ENCODE peak calls at places on chromosomes 4 and X, in four cellular contexts. Q is lower leg skin, N is fibroblast of the aortic adventitia, V is cardiac fibroblast. T is an unnamed sample.

GRCh38 chr4:186789671-186790070 is 66.0 kb upstream of the FAT1 start:
- DNase-seq in Q (no peak), V (no peak), N (no peak), T (no peak)

GRCh38 chr4:12691168-12691567 is 793.0 kb downstream of the RAB28 start:
- DNase-seq in Q (no peak), V (no peak), N (no peak), T (no peak)

GRCh38 chr4:59369228-59369627 is 1830.9 kb upstream of the ADGRL3 start:
- DNase-seq in V (no peak), Q (no peak), N (no peak), T (no peak)

GRCh38 chr4:2794707-2795557 is 2.0 kb downstream of the SH3BP2 start:
- DNase-seq in Q (peak), N (peak), V (peak), T (peak)

GRCh38 chr4:47532658-47533057 is 47.6 kb downstream of the ATP10D start:
- DNase-seq in Q (no peak), N (no peak), V (no peak), T (no peak)

GRCh38 chr4:66606908-66607307 is 936.6 kb upstream of the EPHA5 start:
- DNase-seq in Q (no peak), V (no peak), N (no peak), T (no peak)

GRCh38 chr4:32037391-32037790 is 1317.2 kb downstream of the PCDH7 start:
- DNase-seq in N (no peak), Q (no peak), V (no peak), T (no peak)

GRCh38 chr4:152072001-152072485 is 311.2 kb upstream of the GATB start:
- DNase-seq in V (no peak), Q (no peak), N (no peak), T (no peak)

GRCh38 chr4:152693875-152694274 is 14.1 kb upstream of the TMEM154 start:
- DNase-seq in Q (no peak), N (no peak), V (no peak), T (no peak)

GRCh38 chr4:42513748-42514490 is 116.6 kb downstream of the SHISA3 start:
- DNase-seq in N (peak), V (no peak), Q (no peak), T (no peak)

GRCh38 chr4:8050555-8051206 is 107.9 kb downstream of the ABLIM2 start:
- DNase-seq in V (peak), Q (no peak), N (peak), T (peak)

GRCh38 chrX:21745756-21746155 is 12.2 kb downstream of the SMPX start:
- DNase-seq in Q (peak), N (peak), V (peak), T (no peak)

GRCh38 chr4:1470816-1471442 is 64.7 kb upstream of the NKX1-1 start:
- DNase-seq in N (no peak), Q (no peak), V (no peak), T (no peak)

GRCh38 chr4:182219400-182219799 is 23.8 kb upstream of the TENM3 start:
- DNase-seq in Q (no peak), N (no peak), V (peak), T (no peak)

GRCh38 chr4:27094224-27094623 is 233.6 kb downstream of the STIM2 start:
- DNase-seq in V (no peak), Q (no peak), N (no peak), T (no peak)

GRCh38 chr4:27094785-27095184 is 234.1 kb downstream of the STIM2 start:
- DNase-seq in N (peak), Q (no peak), V (no peak), T (no peak)

GRCh38 chr4:27096142-27096824 is 235.6 kb downstream of the STIM2 start:
- DNase-seq in V (no peak), Q (no peak), N (peak), T (no peak)

GRCh38 chr4:27100713-27101112 is 240.1 kb downstream of the STIM2 start:
- DNase-seq in N (no peak), Q (no peak), V (no peak), T (no peak)

DNA sequence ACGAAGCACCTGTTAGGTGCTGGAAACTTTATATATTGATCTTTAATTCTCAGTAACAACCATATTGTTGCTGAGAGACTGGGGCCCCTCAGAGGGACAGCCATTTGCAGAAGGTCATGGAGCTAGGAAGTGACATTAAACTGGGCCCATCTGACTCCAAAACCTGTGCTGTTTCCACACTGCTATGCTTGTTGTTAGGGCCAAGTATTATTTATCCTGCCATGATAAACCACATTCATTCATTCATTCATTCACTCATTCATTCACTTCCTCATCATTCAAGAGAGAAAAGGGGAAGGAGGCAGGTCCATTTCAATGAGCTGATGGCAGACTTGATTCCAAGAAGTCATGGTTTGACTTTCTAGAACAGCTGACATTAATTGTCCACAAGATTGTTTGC is 237.4 kb downstream of the STIM2 start:
- DNase-seq in Q (no peak), V (no peak), N (no peak), T (no peak)
- TF ChIP-seq CTCF in Q (no peak), V (no peak), N (no peak), T (no peak)

GRCh38 chr4:139556071-139556734 is at the start of gene SETD7:
- DNase-seq in N (peak), V (peak), Q (peak), T (peak)

GRCh38 chr4:139555705-139556070 is 331 bp downstream of the SETD7 start:
- DNase-seq in N (no peak), Q (no peak), V (no peak), T (peak)

GRCh38 chr4:139557506-139558110 is 1.6 kb upstream of the SETD7 start:
- DNase-seq in Q (no peak), V (no peak), N (no peak), T (no peak)

GRCh38 chr4:139558235-139559094 is 2.4 kb upstream of the SETD7 start:
- DNase-seq in N (no peak), V (no peak), Q (no peak), T (no peak)

GRCh38 chr4:139556735-139557505 is 901 bp upstream of the SETD7 start:
- DNase-seq in Q (peak), V (no peak), N (no peak), T (peak)
- TF ChIP-seq CTCF in Q (no peak), V (no peak), N (no peak), T (no peak)

DNA sequence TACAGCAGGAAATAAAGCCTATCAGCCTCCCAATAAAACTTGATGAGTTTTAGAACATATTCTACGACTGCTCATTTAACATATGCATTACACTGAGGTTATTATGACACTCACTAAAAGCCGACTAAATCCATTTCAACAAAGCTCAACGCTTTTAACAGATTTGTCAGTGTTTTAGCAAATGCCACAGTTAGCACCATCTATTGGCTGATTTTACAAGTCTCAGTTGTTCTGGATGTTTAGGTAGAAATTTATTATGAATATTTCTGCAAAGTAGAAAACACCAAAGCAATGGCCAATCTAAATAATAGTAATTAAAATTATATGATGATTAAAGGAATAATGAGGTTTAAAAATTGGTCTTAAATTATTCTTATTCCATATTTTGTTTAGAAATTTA is 993.2 kb upstream of the PCDH7 start:
- DNase-seq in V (no peak), Q (no peak), N (no peak), T (no peak)
- TF ChIP-seq CTCF in V (no peak), Q (no peak), N (no peak), T (no peak)

DNA sequence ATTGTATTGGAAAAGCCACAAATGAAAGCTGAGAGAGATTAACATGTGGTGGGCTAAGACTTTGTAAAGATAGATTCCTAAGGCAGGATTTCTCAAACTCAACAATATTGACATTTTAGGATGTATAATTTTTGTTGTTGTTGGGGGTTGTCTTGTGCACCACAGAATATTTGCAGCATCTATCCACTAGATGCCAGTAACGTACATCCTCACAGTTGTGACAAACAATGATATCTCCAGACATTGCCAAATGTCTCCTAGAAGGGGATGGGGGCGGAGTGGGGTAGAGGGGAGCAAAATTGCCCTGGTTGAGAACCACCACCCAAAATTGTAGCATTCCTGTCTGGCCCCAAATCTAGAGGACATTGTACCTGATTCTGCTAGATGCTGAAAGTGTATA is 14.7 kb upstream of the CBR4 start:
- DNase-seq in V (peak), Q (no peak), N (peak), T (no peak)
- TF ChIP-seq CTCF in V (peak), Q (no peak), N (peak), T (peak)

DNA sequence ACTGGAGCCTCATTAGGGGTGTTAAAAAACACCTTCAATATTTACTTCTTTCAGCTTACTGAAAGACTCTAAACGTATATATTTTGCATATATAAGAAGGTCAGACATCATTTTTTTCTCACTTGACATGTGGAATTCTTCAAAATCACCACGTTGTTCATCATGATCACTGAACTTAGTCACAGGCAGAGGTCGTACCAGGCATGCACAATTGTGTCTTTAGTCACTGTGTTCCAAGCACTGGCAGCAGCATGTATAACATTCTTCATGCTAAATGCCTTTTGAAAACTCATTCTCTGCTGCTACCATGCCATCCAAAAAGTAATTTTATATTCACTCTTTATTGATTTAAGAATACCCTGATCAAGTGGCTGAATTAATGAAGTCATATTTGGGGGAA is 229.3 kb upstream of the ARSJ start:
- DNase-seq in N (peak), V (no peak), Q (no peak), T (no peak)
- TF ChIP-seq CTCF in N (no peak), V (peak), Q (no peak), T (no peak)

DNA sequence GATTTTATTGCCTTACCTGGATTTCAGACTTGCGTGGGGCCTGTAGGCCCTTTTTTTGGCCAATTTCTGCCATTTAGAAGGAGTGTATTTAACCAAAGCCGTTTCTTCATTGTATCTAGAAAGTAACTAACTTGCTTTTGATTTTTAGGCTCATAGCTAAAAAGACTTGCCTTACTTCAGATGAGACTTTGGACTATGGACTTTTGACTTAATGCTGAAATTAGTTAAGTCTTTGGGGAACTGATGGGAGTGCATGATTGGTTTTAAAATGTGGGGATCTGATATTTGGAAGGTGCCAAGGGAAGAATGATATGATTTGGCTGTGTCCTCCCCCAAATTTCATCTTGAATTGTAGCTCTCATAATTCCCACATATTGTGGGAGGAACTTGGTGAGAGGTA is 7.7 kb upstream of the UGT2B10 start:
- DNase-seq in N (no peak), Q (no peak), V (no peak), T (no peak)
- TF ChIP-seq CTCF in N (no peak), Q (no peak), V (no peak), T (no peak)

GRCh38 chr4:68906238-68907137 is 45.1 kb downstream of the UGT2A3 start:
- DNase-seq in N (peak), V (peak), Q (no peak), T (no peak)

GRCh38 chr4:68907230-68907629 is 44.4 kb downstream of the UGT2A3 start:
- DNase-seq in Q (no peak), N (peak), V (peak), T (no peak)

GRCh38 chr4:68907788-68908700 is 43.6 kb downstream of the UGT2A3 start:
- DNase-seq in V (no peak), Q (no peak), N (peak), T (no peak)

GRCh38 chr4:68905598-68906237 is 45.9 kb downstream of the UGT2A3 start:
- DNase-seq in Q (no peak), N (peak), V (peak), T (no peak)

GRCh38 chr4:68904786-68905185 is 46.8 kb downstream of the UGT2A3 start:
- DNase-seq in N (peak), V (no peak), Q (no peak), T (no peak)
- TF ChIP-seq CTCF in N (no peak), V (peak), Q (no peak), T (no peak)

GRCh38 chrX:110992611-110993010 is 103.4 kb upstream of the PAK3 start:
- DNase-seq in Q (no peak), V (peak), N (peak), T (no peak)
- TF ChIP-seq CTCF in Q (no peak), V (no peak), N (peak), T (peak)

GRCh38 chrX:34338046-34338445 is 205.9 kb upstream of the FAM47A start:
- DNase-seq in N (no peak), V (no peak), Q (no peak), T (no peak)

GRCh38 chrX:34332336-34332735 is 200.2 kb upstream of the FAM47A start:
- DNase-seq in V (peak), N (no peak), Q (no peak), T (no peak)
- TF ChIP-seq CTCF in V (peak), N (no peak), Q (no peak), T (peak)

T was measured in psoas muscle.